ENCODE peak calls at places on chromosomes 7 and 10, in four cellular contexts. One of them, this sample, is unnamed.

GRCh38 chr10:7956508-7956907 is 98.0 kb upstream of the GATA3 start:
- DNase-seq in activated CD8-positive, alpha-beta memory T cell treated with anti-CD3 and anti-CD28 coated beads, Interleukin-2, amount 10 ng/mL, durations not matched to agents 7 days and 5 days: no peak
- DNase-seq in erythroblast: peak; percentile 41
- DNase-seq in NCI-H748 treated with DMSO at 0.1 percent for 48 hours: no peak
- DNase-seq in this sample: no peak

GRCh38 chr10:88897019-88897853 is 17.2 kb downstream of the STAMBPL1 start:
- DNase-seq in activated CD8-positive, alpha-beta memory T cell treated with anti-CD3 and anti-CD28 coated beads, Interleukin-2, amount 10 ng/mL, durations not matched to agents 7 days and 5 days: no peak
- DNase-seq in erythroblast: peak; percentile 2
- DNase-seq in NCI-H748 treated with DMSO at 0.1 percent for 48 hours: no peak
- DNase-seq in this sample: no peak

GRCh38 chr7:2619120-2619519 is 12.7 kb upstream of the TTYH3 start:
- DNase-seq in activated CD8-positive, alpha-beta memory T cell treated with anti-CD3 and anti-CD28 coated beads, Interleukin-2, amount 10 ng/mL, durations not matched to agents 7 days and 5 days: no peak
- DNase-seq in erythroblast: no peak
- DNase-seq in NCI-H748 treated with DMSO at 0.1 percent for 48 hours: no peak
- DNase-seq in this sample: peak; percentile 45

GRCh38 chr7:48964074-48964473 is 39.7 kb downstream of the CDC14C start:
- DNase-seq in activated CD8-positive, alpha-beta memory T cell treated with anti-CD3 and anti-CD28 coated beads, Interleukin-2, amount 10 ng/mL, durations not matched to agents 7 days and 5 days: no peak
- DNase-seq in erythroblast: no peak
- DNase-seq in NCI-H748 treated with DMSO at 0.1 percent for 48 hours: no peak
- DNase-seq in this sample: no peak

GRCh38 chr7:146175716-146176115 is 59.1 kb downstream of the CNTNAP2 start:
- DNase-seq in activated CD8-positive, alpha-beta memory T cell treated with anti-CD3 and anti-CD28 coated beads, Interleukin-2, amount 10 ng/mL, durations not matched to agents 7 days and 5 days: no peak
- DNase-seq in erythroblast: no peak
- DNase-seq in NCI-H748 treated with DMSO at 0.1 percent for 48 hours: no peak
- DNase-seq in this sample: no peak

GRCh38 chr10:31101123-31101522 is 69.5 kb upstream of the ZNF438 start:
- DNase-seq in activated CD8-positive, alpha-beta memory T cell treated with anti-CD3 and anti-CD28 coated beads, Interleukin-2, amount 10 ng/mL, durations not matched to agents 7 days and 5 days: peak; percentile 82
- DNase-seq in erythroblast: no peak
- DNase-seq in NCI-H748 treated with DMSO at 0.1 percent for 48 hours: no peak
- DNase-seq in this sample: no peak

GRCh38 chr7:66183700-66184099 is 21.4 kb upstream of the TPST1 start:
- DNase-seq in activated CD8-positive, alpha-beta memory T cell treated with anti-CD3 and anti-CD28 coated beads, Interleukin-2, amount 10 ng/mL, durations not matched to agents 7 days and 5 days: no peak
- DNase-seq in erythroblast: no peak
- DNase-seq in NCI-H748 treated with DMSO at 0.1 percent for 48 hours: no peak
- DNase-seq in this sample: peak; percentile 74

GRCh38 chr10:33257439-33257838 is 77.0 kb downstream of the NRP1 start:
- DNase-seq in activated CD8-positive, alpha-beta memory T cell treated with anti-CD3 and anti-CD28 coated beads, Interleukin-2, amount 10 ng/mL, durations not matched to agents 7 days and 5 days: no peak
- DNase-seq in erythroblast: no peak
- DNase-seq in NCI-H748 treated with DMSO at 0.1 percent for 48 hours: peak; percentile 14
- DNase-seq in this sample: no peak

GRCh38 chr7:43905954-43906326 is 456 bp downstream of the URGCP start:
- DNase-seq in activated CD8-positive, alpha-beta memory T cell treated with anti-CD3 and anti-CD28 coated beads, Interleukin-2, amount 10 ng/mL, durations not matched to agents 7 days and 5 days: peak; percentile 43
- DNase-seq in erythroblast: peak; percentile 54
- DNase-seq in NCI-H748 treated with DMSO at 0.1 percent for 48 hours: peak; percentile 4
- DNase-seq in this sample: no peak

GRCh38 chr7:30594055-30594539 is 581 bp upstream of the GARS1 start:
- DNase-seq in activated CD8-positive, alpha-beta memory T cell treated with anti-CD3 and anti-CD28 coated beads, Interleukin-2, amount 10 ng/mL, durations not matched to agents 7 days and 5 days: peak; percentile 68
- DNase-seq in erythroblast: peak; percentile 80
- DNase-seq in NCI-H748 treated with DMSO at 0.1 percent for 48 hours: no peak
- DNase-seq in this sample: peak; percentile 66

GRCh38 chr7:1874522-1875389 is 204.7 kb downstream of the ELFN1 start:
- DNase-seq in activated CD8-positive, alpha-beta memory T cell treated with anti-CD3 and anti-CD28 coated beads, Interleukin-2, amount 10 ng/mL, durations not matched to agents 7 days and 5 days: no peak
- DNase-seq in erythroblast: no peak
- DNase-seq in NCI-H748 treated with DMSO at 0.1 percent for 48 hours: no peak
- DNase-seq in this sample: no peak

GRCh38 chr7:66505531-66506451 is 122.9 kb upstream of the KCTD7 start:
- DNase-seq in activated CD8-positive, alpha-beta memory T cell treated with anti-CD3 and anti-CD28 coated beads, Interleukin-2, amount 10 ng/mL, durations not matched to agents 7 days and 5 days: peak; percentile 73
- DNase-seq in erythroblast: peak; percentile 33
- DNase-seq in NCI-H748 treated with DMSO at 0.1 percent for 48 hours: no peak
- DNase-seq in this sample: peak; percentile 32

GRCh38 chr10:62178568-62178967 is 90.1 kb downstream of the RTKN2 start:
- DNase-seq in activated CD8-positive, alpha-beta memory T cell treated with anti-CD3 and anti-CD28 coated beads, Interleukin-2, amount 10 ng/mL, durations not matched to agents 7 days and 5 days: no peak
- DNase-seq in erythroblast: no peak
- DNase-seq in NCI-H748 treated with DMSO at 0.1 percent for 48 hours: no peak
- DNase-seq in this sample: no peak

GRCh38 chr10:125257521-125258105 is 97.2 kb upstream of the CTBP2 start:
- DNase-seq in activated CD8-positive, alpha-beta memory T cell treated with anti-CD3 and anti-CD28 coated beads, Interleukin-2, amount 10 ng/mL, durations not matched to agents 7 days and 5 days: no peak
- DNase-seq in erythroblast: no peak
- DNase-seq in NCI-H748 treated with DMSO at 0.1 percent for 48 hours: no peak
- DNase-seq in this sample: no peak

GRCh38 chr10:59129867-59130266 is 46.6 kb upstream of the PHYHIPL start:
- DNase-seq in activated CD8-positive, alpha-beta memory T cell treated with anti-CD3 and anti-CD28 coated beads, Interleukin-2, amount 10 ng/mL, durations not matched to agents 7 days and 5 days: no peak
- DNase-seq in erythroblast: no peak
- DNase-seq in NCI-H748 treated with DMSO at 0.1 percent for 48 hours: no peak
- DNase-seq in this sample: no peak

GRCh38 chr7:142886866-142887265 is 1.3 kb upstream of the TRPV6 start:
- DNase-seq in activated CD8-positive, alpha-beta memory T cell treated with anti-CD3 and anti-CD28 coated beads, Interleukin-2, amount 10 ng/mL, durations not matched to agents 7 days and 5 days: no peak
- DNase-seq in erythroblast: no peak
- DNase-seq in NCI-H748 treated with DMSO at 0.1 percent for 48 hours: no peak
- DNase-seq in this sample: no peak

GRCh38 chr7:41028591-41028990 is 674.3 kb downstream of the INHBA start:
- DNase-seq in activated CD8-positive, alpha-beta memory T cell treated with anti-CD3 and anti-CD28 coated beads, Interleukin-2, amount 10 ng/mL, durations not matched to agents 7 days and 5 days: no peak
- DNase-seq in erythroblast: no peak
- DNase-seq in NCI-H748 treated with DMSO at 0.1 percent for 48 hours: no peak
- DNase-seq in this sample: no peak

GRCh38 chr10:10045765-10046028 is 972.0 kb upstream of the CELF2 start:
- DNase-seq in activated CD8-positive, alpha-beta memory T cell treated with anti-CD3 and anti-CD28 coated beads, Interleukin-2, amount 10 ng/mL, durations not matched to agents 7 days and 5 days: no peak
- DNase-seq in erythroblast: no peak
- DNase-seq in NCI-H748 treated with DMSO at 0.1 percent for 48 hours: no peak
- DNase-seq in this sample: no peak

GRCh38 chr10:105189464-105189800 is 548.3 kb downstream of the SORCS3 start:
- DNase-seq in activated CD8-positive, alpha-beta memory T cell treated with anti-CD3 and anti-CD28 coated beads, Interleukin-2, amount 10 ng/mL, durations not matched to agents 7 days and 5 days: no peak
- DNase-seq in erythroblast: no peak
- DNase-seq in NCI-H748 treated with DMSO at 0.1 percent for 48 hours: no peak
- DNase-seq in this sample: no peak

GRCh38 chr7:98748090-98748489 is 121.7 kb downstream of the TMEM130 start:
- DNase-seq in activated CD8-positive, alpha-beta memory T cell treated with anti-CD3 and anti-CD28 coated beads, Interleukin-2, amount 10 ng/mL, durations not matched to agents 7 days and 5 days: no peak
- DNase-seq in erythroblast: no peak
- DNase-seq in NCI-H748 treated with DMSO at 0.1 percent for 48 hours: no peak
- DNase-seq in this sample: no peak

GRCh38 chr10:12839349-12839927 is 162.1 kb downstream of the CCDC3 start:
- DNase-seq in activated CD8-positive, alpha-beta memory T cell treated with anti-CD3 and anti-CD28 coated beads, Interleukin-2, amount 10 ng/mL, durations not matched to agents 7 days and 5 days: no peak
- DNase-seq in erythroblast: no peak
- DNase-seq in NCI-H748 treated with DMSO at 0.1 percent for 48 hours: no peak
- DNase-seq in this sample: no peak

GRCh38 chr7:74254858-74255379 is 720 bp upstream of the RFC2 start:
- DNase-seq in activated CD8-positive, alpha-beta memory T cell treated with anti-CD3 and anti-CD28 coated beads, Interleukin-2, amount 10 ng/mL, durations not matched to agents 7 days and 5 days: no peak
- DNase-seq in erythroblast: no peak
- DNase-seq in NCI-H748 treated with DMSO at 0.1 percent for 48 hours: no peak
- DNase-seq in this sample: no peak

GRCh38 chr7:8434290-8435002 is 1.0 kb downstream of the NXPH1 start:
- DNase-seq in activated CD8-positive, alpha-beta memory T cell treated with anti-CD3 and anti-CD28 coated beads, Interleukin-2, amount 10 ng/mL, durations not matched to agents 7 days and 5 days: no peak
- DNase-seq in erythroblast: no peak
- DNase-seq in NCI-H748 treated with DMSO at 0.1 percent for 48 hours: no peak
- DNase-seq in this sample: peak; percentile 80

GRCh38 chr7:130793855-130794618 is 60.0 kb upstream of the KLF14 start:
- DNase-seq in activated CD8-positive, alpha-beta memory T cell treated with anti-CD3 and anti-CD28 coated beads, Interleukin-2, amount 10 ng/mL, durations not matched to agents 7 days and 5 days: no peak
- DNase-seq in erythroblast: no peak
- DNase-seq in NCI-H748 treated with DMSO at 0.1 percent for 48 hours: no peak
- DNase-seq in this sample: no peak

GRCh38 chr7:141335164-141335563 is 216.0 kb upstream of the AGK start:
- DNase-seq in activated CD8-positive, alpha-beta memory T cell treated with anti-CD3 and anti-CD28 coated beads, Interleukin-2, amount 10 ng/mL, durations not matched to agents 7 days and 5 days: no peak
- DNase-seq in erythroblast: no peak
- DNase-seq in NCI-H748 treated with DMSO at 0.1 percent for 48 hours: no peak
- DNase-seq in this sample: no peak

GRCh38 chr10:79344502-79345195 is 2.6 kb upstream of the PPIF start:
- DNase-seq in activated CD8-positive, alpha-beta memory T cell treated with anti-CD3 and anti-CD28 coated beads, Interleukin-2, amount 10 ng/mL, durations not matched to agents 7 days and 5 days: peak; percentile 28
- DNase-seq in erythroblast: no peak
- DNase-seq in NCI-H748 treated with DMSO at 0.1 percent for 48 hours: no peak
- DNase-seq in this sample: peak; percentile 47

GRCh38 chr10:87915989-87916388 is 52.6 kb downstream of the PTEN start:
- DNase-seq in activated CD8-positive, alpha-beta memory T cell treated with anti-CD3 and anti-CD28 coated beads, Interleukin-2, amount 10 ng/mL, durations not matched to agents 7 days and 5 days: no peak
- DNase-seq in erythroblast: no peak
- DNase-seq in NCI-H748 treated with DMSO at 0.1 percent for 48 hours: no peak
- DNase-seq in this sample: no peak